ENCODE peak calls at places on chromosomes 13 and 19, in seven cellular contexts. One of them, this sample, is unnamed. For H3K4me1, the result is how much of the 10 kb centered on the place peaks cover.

GRCh38 chr19:13078897-13079541 is 23.6 kb downstream of the LYL1 start:
- ATAC-seq in HCT116: no peak
- ATAC-seq in Panc1: no peak
- ATAC-seq in K562: peak
- ATAC-seq in HepG2: no peak
- ATAC-seq in GM12878: no peak
- ATAC-seq in GM23338: peak
- ATAC-seq in this sample: peak

GRCh38 chr19:28793391-28794168 is 419.4 kb downstream of the UQCRFS1 start:
- ATAC-seq in HCT116: no peak
- ATAC-seq in Panc1: no peak
- ATAC-seq in K562: no peak
- ATAC-seq in HepG2: no peak
- ATAC-seq in GM12878: no peak
- ATAC-seq in GM23338: peak
- ATAC-seq in this sample: no peak

GRCh38 chr13:47553329-47553977 is 447.6 kb downstream of the SUCLA2 start:
- ATAC-seq in HCT116: no peak
- ATAC-seq in Panc1: no peak
- ATAC-seq in K562: no peak
- ATAC-seq in HepG2: no peak
- ATAC-seq in GM12878: no peak
- ATAC-seq in GM23338: peak
- ATAC-seq in this sample: no peak

GRCh38 chr13:81760316-81760715 is 1419.4 kb upstream of the SPRY2 start:
- ATAC-seq in HCT116: no peak
- ATAC-seq in Panc1: no peak
- ATAC-seq in K562: no peak
- ATAC-seq in HepG2: no peak
- ATAC-seq in GM12878: no peak
- ATAC-seq in GM23338: no peak
- ATAC-seq in this sample: no peak

GRCh38 chr13:31982540-31982939 is 49.0 kb upstream of the FRY start:
- ATAC-seq in HCT116: peak
- ATAC-seq in Panc1: no peak
- ATAC-seq in K562: no peak
- ATAC-seq in HepG2: peak
- ATAC-seq in GM12878: no peak
- ATAC-seq in GM23338: no peak
- ATAC-seq in this sample: peak

GRCh38 chr19:31427857-31428256 is 78.6 kb upstream of the TSHZ3 start:
- ATAC-seq in HCT116: no peak
- ATAC-seq in Panc1: no peak
- ATAC-seq in K562: no peak
- ATAC-seq in HepG2: no peak
- ATAC-seq in GM12878: no peak
- ATAC-seq in GM23338: no peak
- ATAC-seq in this sample: no peak

GRCh38 chr19:3687774-3688706 is 12.2 kb downstream of the PIP5K1C start:
- ATAC-seq in HCT116: no peak
- ATAC-seq in Panc1: peak
- ATAC-seq in K562: peak
- ATAC-seq in HepG2: peak
- ATAC-seq in GM12878: peak
- ATAC-seq in GM23338: peak
- ATAC-seq in this sample: no peak

GRCh38 chr13:48161530-48162179 is 66.8 kb upstream of the MED4 start:
- ATAC-seq in HCT116: no peak
- ATAC-seq in Panc1: no peak
- ATAC-seq in K562: peak
- ATAC-seq in HepG2: no peak
- ATAC-seq in GM12878: no peak
- ATAC-seq in GM23338: no peak
- ATAC-seq in this sample: peak

GRCh38 chr13:109241160-109241559 is 545.2 kb downstream of the IRS2 start:
- ATAC-seq in HCT116: no peak
- ATAC-seq in Panc1: no peak
- ATAC-seq in K562: no peak
- ATAC-seq in HepG2: no peak
- ATAC-seq in GM12878: no peak
- ATAC-seq in GM23338: no peak
- ATAC-seq in this sample: no peak

GRCh38 chr13:30002577-30002976 is 152.2 kb upstream of the UBL3 start:
- ATAC-seq in HCT116: no peak
- ATAC-seq in Panc1: no peak
- ATAC-seq in K562: no peak
- ATAC-seq in HepG2: no peak
- ATAC-seq in GM12878: peak
- ATAC-seq in GM23338: no peak
- ATAC-seq in this sample: peak

GRCh38 chr19:29294343-29294811 is 81.4 kb upstream of the UQCRFS1 start:
- ATAC-seq in HCT116: no peak
- ATAC-seq in Panc1: no peak
- ATAC-seq in K562: no peak
- ATAC-seq in HepG2: no peak
- ATAC-seq in GM12878: no peak
- ATAC-seq in GM23338: no peak
- ATAC-seq in this sample: no peak

GRCh38 chr19:4023600-4024398 is 16.3 kb downstream of the PIAS4 start:
- ATAC-seq in HCT116: no peak
- ATAC-seq in Panc1: no peak
- ATAC-seq in K562: no peak
- ATAC-seq in HepG2: no peak
- ATAC-seq in GM12878: no peak
- ATAC-seq in GM23338: no peak
- ATAC-seq in this sample: peak

GRCh38 chr13:113166266-113166665 is 7.8 kb downstream of the PROZ start:
- ATAC-seq in HCT116: no peak
- ATAC-seq in Panc1: no peak
- ATAC-seq in K562: no peak
- ATAC-seq in HepG2: no peak
- ATAC-seq in GM12878: no peak
- ATAC-seq in GM23338: no peak
- ATAC-seq in this sample: no peak

GRCh38 chr13:98262307-98262706 is 85.2 kb upstream of the RNF113B start:
- ATAC-seq in HCT116: no peak
- ATAC-seq in Panc1: no peak
- ATAC-seq in K562: no peak
- ATAC-seq in HepG2: no peak
- ATAC-seq in GM12878: no peak
- ATAC-seq in GM23338: no peak
- ATAC-seq in this sample: no peak

GRCh38 chr13:110240352-110240751 is 66.6 kb downstream of the COL4A1 start:
- ATAC-seq in HCT116: no peak
- ATAC-seq in Panc1: no peak
- ATAC-seq in K562: no peak
- ATAC-seq in HepG2: no peak
- ATAC-seq in GM12878: no peak
- ATAC-seq in GM23338: peak
- ATAC-seq in this sample: peak

GRCh38 chr19:13240312-13241022 is 90.3 kb downstream of the IER2 start:
- ATAC-seq in HCT116: no peak
- ATAC-seq in Panc1: peak
- ATAC-seq in K562: no peak
- ATAC-seq in HepG2: no peak
- ATAC-seq in GM12878: no peak
- ATAC-seq in GM23338: no peak
- ATAC-seq in this sample: no peak

DNA sequence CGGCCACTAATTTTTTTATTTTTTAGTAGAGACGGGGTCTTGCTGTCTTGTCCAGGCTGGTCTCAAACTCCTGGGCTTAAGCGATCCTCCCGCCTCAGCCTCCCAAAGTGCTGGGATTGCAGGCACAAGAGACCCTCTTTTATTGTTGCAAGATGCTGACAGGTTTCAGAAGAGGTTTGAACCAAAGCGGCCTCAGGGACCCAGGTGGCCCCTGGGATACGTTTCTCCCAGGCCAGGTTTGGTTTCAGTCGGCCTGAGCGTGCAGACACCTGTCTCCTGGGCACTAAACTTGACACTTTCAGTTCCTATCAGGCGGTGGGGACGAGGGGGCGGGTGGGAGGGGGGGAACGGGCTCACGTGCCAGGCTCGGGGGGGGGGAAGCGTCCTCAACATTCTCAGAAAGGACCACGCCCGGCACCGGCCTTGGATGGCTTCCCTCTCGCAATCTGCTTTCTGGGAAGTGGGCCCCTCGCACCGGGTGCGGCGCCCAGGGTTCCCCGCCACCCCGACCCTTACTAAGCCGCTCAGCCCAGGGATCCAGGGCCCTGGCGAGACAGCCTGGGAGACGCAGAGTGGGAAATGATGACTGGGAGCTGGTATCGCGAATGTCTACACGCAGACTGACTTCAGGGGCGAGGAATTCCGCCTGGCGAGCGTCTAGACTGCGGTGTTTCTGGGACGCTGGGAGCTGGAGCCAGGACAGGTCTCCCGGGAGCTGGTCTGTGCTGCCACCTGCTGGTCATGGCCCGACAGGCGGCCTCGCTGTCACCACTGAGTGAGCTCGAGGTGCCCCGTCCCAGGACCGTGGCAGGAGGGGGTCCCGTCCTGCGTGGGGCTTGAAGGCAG is 91.6 kb downstream of the GNG7 start:
- ATAC-seq in HCT116: peak
- ATAC-seq in Panc1: peak
- ATAC-seq in K562: peak
- ATAC-seq in HepG2: peak
- ATAC-seq in GM12878: peak
- ATAC-seq in GM23338: peak
- ATAC-seq in this sample: peak
- H3K4me1 ChIP-seq in HCT116: under half
- H3K4me1 ChIP-seq in Panc1: under half
- H3K4me1 ChIP-seq in K562: under half
- H3K4me1 ChIP-seq in HepG2: under half
- H3K4me1 ChIP-seq in GM12878: under half
- H3K4me1 ChIP-seq in GM23338: under half
- H3K4me1 ChIP-seq in this sample: under half

GRCh38 chr19:536031-536880 is 4.7 kb downstream of the CDC34 start:
- ATAC-seq in HCT116: no peak
- ATAC-seq in Panc1: no peak
- ATAC-seq in K562: no peak
- ATAC-seq in HepG2: no peak
- ATAC-seq in GM12878: no peak
- ATAC-seq in GM23338: no peak
- ATAC-seq in this sample: no peak
- TF ChIP-seq POLR2AphosphoS5 in HCT116: no peak
- TF ChIP-seq POLR2AphosphoS5 in Panc1: no peak
- TF ChIP-seq POLR2AphosphoS5 in K562: no peak
- TF ChIP-seq POLR2AphosphoS5 in HepG2: no peak
- TF ChIP-seq POLR2AphosphoS5 in GM12878: no peak
- TF ChIP-seq POLR2AphosphoS5 in GM23338: no peak
- TF ChIP-seq POLR2AphosphoS5 in this sample: no peak

DNA sequence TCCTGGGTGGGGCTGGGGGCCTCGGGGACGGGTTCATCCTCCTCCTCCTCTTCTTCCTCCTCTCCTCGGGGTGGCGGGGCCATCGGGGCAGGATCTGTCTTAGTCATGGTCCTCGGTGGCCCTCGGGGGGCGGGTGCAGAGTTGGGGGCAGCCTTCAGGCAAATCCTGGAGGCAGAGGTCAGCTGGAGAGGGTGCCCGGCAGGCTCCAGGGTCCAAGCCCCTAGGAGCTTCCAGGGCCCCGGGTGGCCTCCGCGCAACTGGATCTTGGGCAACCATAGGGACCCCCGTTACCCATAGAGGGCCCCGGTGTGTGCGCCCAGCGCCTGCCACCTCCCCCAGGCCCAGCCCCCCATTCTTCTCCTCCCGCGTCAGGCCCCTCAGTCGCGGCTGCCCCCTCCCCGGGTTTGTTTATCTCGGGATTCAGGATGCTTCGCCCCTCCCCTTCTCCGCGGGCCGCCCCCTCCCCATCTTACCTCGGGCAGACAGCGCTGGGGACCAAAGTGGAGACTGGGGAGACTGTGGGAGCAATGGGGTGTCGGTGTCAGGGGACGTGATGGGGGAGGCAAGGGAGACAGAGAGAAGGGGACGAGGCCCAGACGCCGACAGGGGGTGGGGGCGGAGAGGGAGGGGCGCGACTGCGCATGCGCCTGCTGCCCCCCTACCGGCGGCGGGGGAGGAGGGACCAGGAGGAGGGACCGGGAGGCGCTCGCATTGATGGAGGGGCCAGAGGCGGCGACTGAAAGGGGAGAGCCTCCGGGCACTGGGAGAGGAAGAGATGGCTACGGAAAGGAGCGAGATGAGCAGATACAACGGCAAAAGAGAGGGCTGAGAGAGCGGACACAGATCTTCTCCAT is at the start of gene CLIP3:
- ATAC-seq in HCT116: no peak
- ATAC-seq in Panc1: no peak
- ATAC-seq in K562: no peak
- ATAC-seq in HepG2: no peak
- ATAC-seq in GM12878: no peak
- ATAC-seq in GM23338: peak
- ATAC-seq in this sample: peak
- TF ChIP-seq CTCF in HCT116: no peak
- TF ChIP-seq CTCF in Panc1: no peak
- TF ChIP-seq CTCF in K562: no peak
- TF ChIP-seq CTCF in HepG2: no peak
- TF ChIP-seq CTCF in GM12878: no peak
- TF ChIP-seq CTCF in GM23338: no peak
- TF ChIP-seq CTCF in this sample: peak

GRCh38 chr13:40980466-40980865 is 38.6 kb downstream of the ELF1 start:
- ATAC-seq in HCT116: no peak
- ATAC-seq in Panc1: no peak
- ATAC-seq in K562: peak
- ATAC-seq in HepG2: no peak
- ATAC-seq in GM12878: peak
- ATAC-seq in GM23338: no peak
- ATAC-seq in this sample: no peak

GRCh38 chr13:40981361-40981760 is 37.8 kb downstream of the ELF1 start:
- ATAC-seq in HCT116: no peak
- ATAC-seq in Panc1: no peak
- ATAC-seq in K562: peak
- ATAC-seq in HepG2: no peak
- ATAC-seq in GM12878: peak
- ATAC-seq in GM23338: no peak
- ATAC-seq in this sample: peak

GRCh38 chr13:40983269-40983668 is 35.8 kb downstream of the ELF1 start:
- ATAC-seq in HCT116: no peak
- ATAC-seq in Panc1: no peak
- ATAC-seq in K562: no peak
- ATAC-seq in HepG2: no peak
- ATAC-seq in GM12878: no peak
- ATAC-seq in GM23338: no peak
- ATAC-seq in this sample: no peak

GRCh38 chr13:40982772-40983171 is 36.3 kb downstream of the ELF1 start:
- ATAC-seq in HCT116: no peak
- ATAC-seq in Panc1: peak
- ATAC-seq in K562: peak
- ATAC-seq in HepG2: no peak
- ATAC-seq in GM12878: peak
- ATAC-seq in GM23338: no peak
- ATAC-seq in this sample: no peak

DNA sequence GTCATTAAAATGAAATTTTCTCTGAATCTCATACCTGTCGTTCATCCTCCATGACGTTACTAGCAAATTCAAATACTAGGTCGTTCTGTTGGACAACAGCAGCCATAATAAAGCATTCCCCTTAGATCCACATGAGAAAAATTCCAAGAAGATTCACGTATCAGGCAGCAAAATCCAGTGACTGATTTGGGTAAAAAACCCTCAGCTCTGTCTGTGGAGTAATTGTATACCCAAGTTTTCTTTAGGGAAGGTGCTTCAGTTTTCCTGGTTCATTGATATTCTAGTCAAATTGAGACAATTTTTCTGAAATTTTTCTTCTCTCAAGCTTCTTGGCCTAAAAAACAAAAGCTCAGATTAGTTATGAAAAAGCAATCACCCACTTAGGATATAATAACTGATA is 37.2 kb downstream of the ELF1 start:
- ATAC-seq in HCT116: no peak
- ATAC-seq in Panc1: no peak
- ATAC-seq in K562: no peak
- ATAC-seq in HepG2: no peak
- ATAC-seq in GM12878: no peak
- ATAC-seq in GM23338: no peak
- ATAC-seq in this sample: no peak
- H3K4me1 ChIP-seq in HCT116: under half
- H3K4me1 ChIP-seq in Panc1: under half
- H3K4me1 ChIP-seq in K562: under half
- H3K4me1 ChIP-seq in HepG2: under half
- H3K4me1 ChIP-seq in GM12878: under half
- H3K4me1 ChIP-seq in GM23338: under half
- H3K4me1 ChIP-seq in this sample: half or more

This sample was measured in gastroesophageal sphincter.